ENCODE peak calls at places on chromosomes 2 and 18, in four cellular contexts. A is GM12878, M is HepG2, G is K562. O is an unnamed sample.

GRCh38 chr2:60759654-60760053 is 3.6 kb downstream of the PAPOLG start:
- DNase-seq in A (no peak), M (no peak), G (no peak), O (no peak)

GRCh38 chr18:24663026-24663425 is 202.6 kb downstream of the HRH4 start:
- DNase-seq in A (no peak), M (no peak), G (no peak), O (no peak)

GRCh38 chr18:55398858-55399257 is 189.1 kb downstream of the TCF4 start:
- DNase-seq in A (no peak), M (no peak), G (no peak), O (no peak)

GRCh38 chr2:169509230-169509917 is at the start of gene KLHL41:
- DNase-seq in A (no peak), M (no peak), G (no peak), O (no peak)

GRCh38 chr18:67379991-67380390 is 136.5 kb downstream of the DSEL start:
- DNase-seq in A (no peak), M (no peak), G (no peak), O (no peak)

GRCh38 chr18:67634631-67635338 is 118.3 kb upstream of the DSEL start:
- DNase-seq in A (no peak), M (no peak), G (no peak), O (no peak)

GRCh38 chr2:236745420-236746210 is 176.0 kb downstream of the ACKR3 start:
- DNase-seq in A (no peak), M (peak; percentile 10), G (no peak), O (peak; percentile 71)

GRCh38 chr2:47310801-47311560 is 92.0 kb upstream of the MSH2 start:
- DNase-seq in A (no peak), M (peak; percentile 73), G (no peak), O (no peak)

GRCh38 chr2:121887513-121888188 is 132.2 kb downstream of the TSN start:
- DNase-seq in A (no peak), M (no peak), G (no peak), O (no peak)

GRCh38 chr2:95314964-95315611 is 17.9 kb downstream of the KCNIP3 start:
- DNase-seq in A (no peak), M (peak; percentile 36), G (peak; percentile 48), O (peak; percentile 45)

GRCh38 chr2:184154438-184154837 is 443.9 kb upstream of the ZNF804A start:
- DNase-seq in A (no peak), M (no peak), G (no peak), O (no peak)

GRCh38 chr2:44740678-44741077 is 200.8 kb upstream of the SIX3 start:
- DNase-seq in A (no peak), M (no peak), G (no peak), O (no peak)

GRCh38 chr18:43422483-43422882 is 145.2 kb upstream of the SYT4 start:
- DNase-seq in A (no peak), M (no peak), G (no peak), O (no peak)

GRCh38 chr2:232480201-232481190 is 7.1 kb downstream of the ECEL1 start:
- DNase-seq in A (no peak), M (no peak), G (no peak), O (no peak)

GRCh38 chr2:186543561-186544131 is 46.2 kb upstream of the ITGAV start:
- DNase-seq in A (no peak), M (no peak), G (no peak), O (peak; percentile 49)

GRCh38 chr18:31487251-31488015 is 10.5 kb upstream of the DSG2 start:
- DNase-seq in A (no peak), M (peak; percentile 3), G (no peak), O (peak; percentile 44)

GRCh38 chr2:163347982-163348842 is 387.6 kb downstream of the FIGN start:
- DNase-seq in A (no peak), M (no peak), G (no peak), O (peak; percentile 70)

GRCh38 chr2:166060191-166060590 is 67.6 kb downstream of the SCN1A start:
- DNase-seq in A (no peak), M (no peak), G (no peak), O (no peak)

GRCh38 chr2:11866358-11867335 is 120.2 kb downstream of the LPIN1 start:
- DNase-seq in A (peak; percentile 78), M (no peak), G (no peak), O (no peak)

GRCh38 chr18:28802546-28802945 is 625.6 kb upstream of the CDH2 start:
- DNase-seq in A (no peak), M (no peak), G (no peak), O (no peak)

GRCh38 chr2:98608962-98609604 is 694 bp downstream of the UNC50 start:
- DNase-seq in A (no peak), M (no peak), G (peak; percentile 35), O (peak; percentile 7)

GRCh38 chr2:132804045-132804444 is 134.0 kb upstream of the LYPD1 start:
- DNase-seq in A (no peak), M (no peak), G (no peak), O (no peak)

GRCh38 chr2:237195396-237196119 is 109.9 kb downstream of the COPS8 start:
- DNase-seq in A (no peak), M (no peak), G (no peak), O (no peak)

GRCh38 chr2:767440-767839 is 90.2 kb upstream of the TMEM18 start:
- DNase-seq in A (no peak), M (no peak), G (no peak), O (no peak)

GRCh38 chr2:12261993-12262680 is 454.6 kb upstream of the TRIB2 start:
- DNase-seq in A (no peak), M (no peak), G (no peak), O (no peak)

GRCh38 chr2:31020713-31021112 is 117.5 kb downstream of the GALNT14 start:
- DNase-seq in A (no peak), M (no peak), G (no peak), O (no peak)

GRCh38 chr2:37091873-37092272 is 7.6 kb downstream of the GPATCH11 start:
- DNase-seq in A (peak; percentile 49), M (no peak), G (no peak), O (no peak)

GRCh38 chr2:218166791-218167190 is at the start of gene CXCR1:
- DNase-seq in A (no peak), M (no peak), G (no peak), O (no peak)

GRCh38 chr18:27713727-27714080 is 463.2 kb downstream of the CDH2 start:
- DNase-seq in A (no peak), M (no peak), G (no peak), O (no peak)

GRCh38 chr2:88641330-88641729 is 14.1 kb upstream of the EIF2AK3 start:
- DNase-seq in A (no peak), M (no peak), G (no peak), O (no peak)

GRCh38 chr2:72145658-72146329 is 1.9 kb downstream of the CYP26B1 start:
- DNase-seq in A (no peak), M (no peak), G (no peak), O (no peak)

GRCh38 chr2:98568161-98568956 is 40.0 kb downstream of the COA5 start:
- DNase-seq in A (no peak), M (no peak), G (no peak), O (no peak)

GRCh38 chr18:26335139-26335933 is 109.1 kb downstream of the TAF4B start:
- DNase-seq in A (no peak), M (no peak), G (no peak), O (no peak)

DNA sequence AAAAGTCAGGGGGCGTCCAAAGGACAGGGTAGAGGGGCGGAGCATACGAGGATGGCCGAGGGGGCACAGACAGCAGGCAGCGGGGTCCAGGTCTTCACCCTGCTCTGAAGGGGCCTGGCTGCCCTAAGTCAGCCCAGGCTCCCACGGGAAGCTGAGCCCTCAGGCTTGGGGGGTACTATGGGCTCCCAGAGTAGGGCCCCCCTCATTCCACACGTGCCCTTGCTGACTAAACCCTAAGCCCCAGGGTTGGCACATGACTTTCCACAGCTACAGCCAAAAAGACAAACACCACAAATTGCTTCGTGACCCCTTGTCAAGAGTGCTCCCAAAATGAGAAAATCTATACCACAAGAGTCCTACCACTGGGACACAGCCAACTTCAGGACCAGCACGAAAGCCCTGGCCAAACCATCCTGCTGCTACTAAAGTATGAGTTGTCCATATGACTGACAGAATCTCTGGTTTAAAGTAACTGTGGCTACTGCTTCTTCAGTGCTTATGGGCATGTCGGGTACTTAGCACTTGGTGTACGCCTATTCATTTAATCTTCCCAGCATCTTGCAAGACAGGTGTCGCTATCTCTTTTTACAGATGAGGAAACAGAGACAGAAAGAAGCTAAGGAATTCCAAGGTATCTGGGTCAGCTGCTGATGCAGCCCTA is 203.6 kb upstream of the ID2 start:
- DNase-seq in A (no peak), M (no peak), G (no peak), O (no peak)
- H3K27ac ChIP-seq in A (peak overlapping the region; percentile 62), M (no peak overlapping the region), G (no peak overlapping the region), O (peak overlapping the region; percentile 2)

DNA sequence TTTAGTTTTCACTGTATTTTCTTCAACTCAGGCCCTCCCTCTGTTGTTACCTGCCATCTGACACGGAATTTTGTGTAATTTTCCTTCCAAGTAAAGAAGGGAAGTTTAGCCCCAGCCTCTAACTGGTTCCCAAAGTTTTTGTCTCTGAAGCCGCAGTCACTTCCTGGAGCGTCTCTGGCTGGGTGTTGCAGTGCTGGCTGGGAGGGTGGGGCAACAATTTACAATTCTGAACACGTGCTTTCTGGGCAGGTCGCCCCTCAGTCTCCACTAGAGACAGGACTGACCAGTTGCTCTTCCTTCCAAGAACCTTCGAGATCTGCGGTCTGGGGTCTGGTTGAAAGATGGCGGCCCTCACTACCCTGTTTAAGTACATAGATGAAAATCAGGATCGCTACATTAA is 3.5 kb downstream of the CNDP2 start:
- DNase-seq in A (peak; percentile 37), M (no peak), G (peak; percentile 40), O (no peak)
- TF ChIP-seq CHD4 in A (no peak), M (no peak), G (no peak), O (no peak)

GRCh38 chr2:45935791-45936622 is 284.5 kb downstream of the PRKCE start:
- DNase-seq in A (no peak), M (peak; percentile 79), G (peak; percentile 77), O (peak; percentile 98)

GRCh38 chr2:45932278-45932975 is 281.0 kb downstream of the PRKCE start:
- DNase-seq in A (no peak), M (no peak), G (no peak), O (no peak)

GRCh38 chr2:45938649-45939511 is 287.4 kb downstream of the PRKCE start:
- DNase-seq in A (no peak), M (peak; percentile 78), G (no peak), O (peak; percentile 99)

GRCh38 chr2:45937990-45938389 is 286.5 kb downstream of the PRKCE start:
- DNase-seq in A (no peak), M (no peak), G (no peak), O (no peak)

GRCh38 chr2:45936623-45936979 is 285.1 kb downstream of the PRKCE start:
- DNase-seq in A (no peak), M (no peak), G (no peak), O (no peak)
- H3K27ac ChIP-seq in A (no peak overlapping the region), M (no peak overlapping the region), G (no peak overlapping the region), O (peak overlapping the region; percentile 89)

GRCh38 chr2:223967981-223968380 is 10.7 kb downstream of the MRPL44 start:
- DNase-seq in A (no peak), M (no peak), G (no peak), O (no peak)
- TF ChIP-seq CHD4 in A (no peak), M (no peak), G (no peak), O (no peak)

GRCh38 chr2:106264203-106264602 is 70.1 kb upstream of the UXS1 start:
- DNase-seq in A (no peak), M (peak; percentile 77), G (no peak), O (no peak)
- H3K27ac ChIP-seq in A (no peak overlapping the region), M (peak overlapping the region; percentile 44), G (no peak overlapping the region), O (no peak overlapping the region)

GRCh38 chr2:101486258-101486701 is 11.4 kb upstream of the RFX8 start:
- DNase-seq in A (no peak), M (no peak), G (no peak), O (no peak)
- TF ChIP-seq CHD4 in A (no peak), M (no peak), G (no peak), O (no peak)